ENCODE peak calls at places on chromosomes 7 and 10, in six cellular contexts. X is heart left ventricle, K is tibial nerve, B is Peyer's patch, U is breast epithelium, W is right lobe of liver. J is an unnamed sample. For H3K4me1, the result is how much of the 10 kb centered on the place peaks cover.

GRCh38 chr10:102542800-102543418 is 39.1 kb downstream of the SUFU start:
- DNase-seq in X (no peak), K (no peak), B (no peak), U (no peak), W (no peak), J (no peak)

GRCh38 chr7:86006909-86007308 is 636.8 kb upstream of the GRM3 start:
- DNase-seq in X (no peak), K (no peak), B (no peak), U (no peak), W (no peak), J (no peak)

GRCh38 chr10:77180794-77181193 is 456.8 kb downstream of the KCNMA1 start:
- DNase-seq in X (no peak), K (no peak), B (no peak), U (no peak), W (no peak), J (no peak)

GRCh38 chr7:47441796-47442744 is 139.8 kb downstream of the TNS3 start:
- DNase-seq in X (no peak), K (no peak), B (no peak), U (no peak), W (no peak), J (no peak)

GRCh38 chr10:3570855-3571266 is 214.1 kb downstream of the KLF6 start:
- DNase-seq in X (peak), K (peak), B (no peak), U (peak), W (no peak), J (no peak)

GRCh38 chr7:46459942-46460341 is 538.9 kb upstream of the IGFBP3 start:
- DNase-seq in X (no peak), K (no peak), B (no peak), U (no peak), W (no peak), J (no peak)

GRCh38 chr7:112554591-112554990 is 73.8 kb downstream of the LSMEM1 start:
- DNase-seq in X (no peak), K (no peak), B (no peak), U (no peak), W (no peak), J (no peak)

GRCh38 chr7:73952266-73952665 is 75.7 kb upstream of the ELN start:
- DNase-seq in X (no peak), K (no peak), B (no peak), U (no peak), W (no peak), J (no peak)

GRCh38 chr7:105782391-105783063 is 93.9 kb downstream of the ATXN7L1 start:
- DNase-seq in X (no peak), K (peak), B (no peak), U (no peak), W (peak), J (peak)

GRCh38 chr7:47253650-47254080 is 328.2 kb downstream of the TNS3 start:
- DNase-seq in X (no peak), K (peak), B (peak), U (no peak), W (no peak), J (peak)

GRCh38 chr7:123537026-123537642 is 2.7 kb upstream of the IQUB start:
- DNase-seq in X (no peak), K (no peak), B (no peak), U (no peak), W (no peak), J (no peak)

GRCh38 chr7:32890553-32891045 is 961 bp downstream of the KBTBD2 start:
- DNase-seq in X (no peak), K (peak), B (peak), U (peak), W (no peak), J (no peak)

GRCh38 chr7:157002819-157003421 is 7.5 kb downstream of the MNX1 start:
- DNase-seq in X (no peak), K (no peak), B (no peak), U (no peak), W (no peak), J (no peak)

GRCh38 chr10:102410427-102411073 is 8.0 kb downstream of the PSD start:
- DNase-seq in X (no peak), K (no peak), B (no peak), U (no peak), W (no peak), J (peak)

GRCh38 chr7:101614939-101615302 is 14.2 kb downstream of the MYL10 start:
- DNase-seq in X (no peak), K (no peak), B (no peak), U (no peak), W (no peak), J (no peak)

GRCh38 chr7:39428221-39428620 is 138.0 kb upstream of the YAE1 start:
- DNase-seq in X (no peak), K (no peak), B (no peak), U (no peak), W (no peak), J (no peak)

GRCh38 chr10:60739581-60739980 is 38.7 kb upstream of the CDK1 start:
- DNase-seq in X (no peak), K (no peak), B (no peak), U (no peak), W (no peak), J (no peak)

GRCh38 chr7:104207348-104207730 is 474 bp downstream of the ORC5 start:
- DNase-seq in X (no peak), K (no peak), B (no peak), U (no peak), W (no peak), J (no peak)

GRCh38 chr10:110260746-110261477 is 43.8 kb downstream of the SMNDC1 start:
- DNase-seq in X (no peak), K (no peak), B (no peak), U (no peak), W (no peak), J (no peak)

GRCh38 chr7:151824285-151824950 is 52.5 kb downstream of the PRKAG2 start:
- DNase-seq in X (no peak), K (no peak), B (no peak), U (no peak), W (no peak), J (no peak)

GRCh38 chr7:159141660-159142059 is 3.0 kb downstream of the VIPR2 start:
- DNase-seq in X (peak), K (no peak), B (no peak), U (no peak), W (no peak), J (no peak)

GRCh38 chr7:20330797-20331230 is at the start of gene ITGB8:
- DNase-seq in X (no peak), K (no peak), B (no peak), U (peak), W (no peak), J (peak)

GRCh38 chr7:44709945-44710596 is 38.6 kb upstream of the ZMIZ2 start:
- DNase-seq in X (no peak), K (no peak), B (no peak), U (no peak), W (no peak), J (no peak)

GRCh38 chr7:26182283-26182682 is 18.3 kb downstream of the HNRNPA2B1 start:
- DNase-seq in X (no peak), K (no peak), B (no peak), U (no peak), W (no peak), J (no peak)
- TF ChIP-seq POLR2A in X (no peak), K (no peak), B (no peak), U (no peak), W (peak), J (no peak)

DNA sequence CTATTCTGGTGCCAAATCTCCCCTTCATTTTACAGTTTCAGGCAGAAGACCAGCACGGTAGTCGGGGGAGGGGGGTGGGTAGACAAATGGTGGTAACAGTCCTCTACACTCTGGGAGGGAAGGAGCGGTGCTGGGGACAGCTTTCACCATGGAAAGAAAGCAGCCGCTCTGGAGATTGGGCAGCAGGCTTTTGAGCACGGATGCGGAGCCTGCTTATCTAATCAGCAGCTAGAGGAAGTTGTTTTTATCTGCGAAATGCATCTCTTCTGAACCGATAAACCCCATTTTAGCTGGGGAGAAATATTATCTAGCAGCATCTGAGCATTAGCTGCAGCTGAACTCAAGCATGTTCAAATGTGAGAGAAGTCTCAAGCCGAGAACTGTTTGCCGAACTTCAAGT is 28.8 kb downstream of the IKZF1 start:
- DNase-seq in X (no peak), K (no peak), B (peak), U (no peak), W (no peak), J (no peak)
- H3K4me1 ChIP-seq in X (under half), K (under half), B (under half), U (under half), W (under half), J (under half)

GRCh38 chr7:152859781-152860191 is 100.2 kb downstream of the ACTR3B start:
- DNase-seq in X (no peak), K (no peak), B (no peak), U (no peak), W (no peak), J (no peak)

GRCh38 chr7:152862842-152863241 is 103.3 kb downstream of the ACTR3B start:
- DNase-seq in X (no peak), K (no peak), B (no peak), U (no peak), W (peak), J (no peak)

GRCh38 chr7:152858761-152859160 is 99.2 kb downstream of the ACTR3B start:
- DNase-seq in X (no peak), K (no peak), B (no peak), U (no peak), W (no peak), J (no peak)

GRCh38 chr7:152862033-152862432 is 102.5 kb downstream of the ACTR3B start:
- DNase-seq in X (no peak), K (no peak), B (no peak), U (no peak), W (peak), J (no peak)

GRCh38 chr7:152860302-152860701 is 100.8 kb downstream of the ACTR3B start:
- DNase-seq in X (no peak), K (no peak), B (no peak), U (no peak), W (no peak), J (no peak)
- TF ChIP-seq POLR2A in X (no peak), K (no peak), B (no peak), U (no peak), W (no peak), J (no peak)

DNA sequence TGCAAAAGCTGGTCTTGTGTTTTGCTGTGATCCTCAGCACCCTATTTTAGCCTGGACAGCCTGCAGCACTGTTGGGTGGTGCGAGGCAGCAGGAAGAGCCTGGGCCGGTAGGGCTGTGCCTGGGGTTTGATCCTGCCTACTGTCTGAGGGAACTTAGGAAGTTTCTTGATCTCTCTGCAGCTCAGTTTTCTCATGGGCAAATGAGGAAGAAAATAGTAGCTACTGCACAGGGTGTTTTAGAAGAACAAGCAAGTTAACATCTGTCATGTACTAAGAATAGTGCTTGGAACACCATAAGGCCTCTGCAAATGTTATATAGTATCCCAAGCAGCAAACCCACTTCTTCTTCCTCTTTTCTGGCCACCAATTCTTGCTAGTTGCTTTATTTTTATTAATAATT is 12.0 kb upstream of the AGR2 start:
- DNase-seq in X (no peak), K (no peak), B (no peak), U (no peak), W (no peak), J (no peak)
- H3K4me1 ChIP-seq in X (under half), K (under half), B (under half), U (under half), W (under half), J (under half)

GRCh38 chr7:30913821-30914515 is 2.3 kb downstream of the AQP1 start:
- DNase-seq in X (no peak), K (no peak), B (no peak), U (no peak), W (no peak), J (no peak)

GRCh38 chr7:30912021-30912420 is 368 bp downstream of the AQP1 start:
- DNase-seq in X (no peak), K (no peak), B (no peak), U (no peak), W (no peak), J (no peak)

GRCh38 chr7:30912454-30912985 is 867 bp downstream of the AQP1 start:
- DNase-seq in X (no peak), K (no peak), B (no peak), U (no peak), W (no peak), J (no peak)

GRCh38 chr7:30911561-30911969 is at the start of gene AQP1:
- DNase-seq in X (peak), K (peak), B (no peak), U (peak), W (peak), J (peak)

DNA sequence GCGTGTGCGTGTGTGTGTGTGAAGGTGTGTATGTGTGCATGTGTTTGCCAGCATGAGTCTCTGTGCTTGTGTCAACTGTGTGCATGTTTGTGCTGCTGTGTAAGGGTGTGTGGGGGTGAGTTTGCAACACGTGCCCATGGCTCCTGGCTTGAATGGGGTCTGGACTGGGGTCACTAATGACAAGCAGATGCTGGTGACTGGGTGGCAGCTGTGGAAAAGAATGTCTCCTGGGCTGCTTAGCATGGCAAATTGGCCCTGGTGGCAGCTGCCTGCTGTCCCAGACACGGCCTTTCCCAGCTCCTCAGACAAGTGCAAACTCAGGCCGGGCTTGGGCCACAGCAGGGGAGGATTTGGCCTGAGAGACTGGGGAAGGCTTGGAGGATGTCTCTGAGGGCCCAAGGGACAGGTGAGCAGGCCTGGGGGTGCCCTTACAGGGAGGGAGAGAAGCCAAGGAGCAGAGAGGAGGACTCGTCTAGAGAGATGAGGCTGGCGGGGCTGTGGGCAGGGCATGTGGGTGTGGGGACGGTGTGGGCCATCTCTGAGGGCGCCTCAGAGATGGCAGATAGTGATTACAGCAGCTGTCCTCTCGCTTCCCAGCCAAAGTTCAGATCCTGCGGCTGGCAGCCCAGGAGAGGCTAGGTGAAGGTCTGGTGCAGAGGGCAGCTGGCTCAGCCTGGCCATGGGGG is 1.5 kb downstream of the AQP1 start:
- DNase-seq in X (no peak), K (no peak), B (no peak), U (no peak), W (no peak), J (no peak)
- TF ChIP-seq POLR2A in X (no peak), K (no peak), B (peak), U (no peak), W (no peak), J (no peak)

DNA sequence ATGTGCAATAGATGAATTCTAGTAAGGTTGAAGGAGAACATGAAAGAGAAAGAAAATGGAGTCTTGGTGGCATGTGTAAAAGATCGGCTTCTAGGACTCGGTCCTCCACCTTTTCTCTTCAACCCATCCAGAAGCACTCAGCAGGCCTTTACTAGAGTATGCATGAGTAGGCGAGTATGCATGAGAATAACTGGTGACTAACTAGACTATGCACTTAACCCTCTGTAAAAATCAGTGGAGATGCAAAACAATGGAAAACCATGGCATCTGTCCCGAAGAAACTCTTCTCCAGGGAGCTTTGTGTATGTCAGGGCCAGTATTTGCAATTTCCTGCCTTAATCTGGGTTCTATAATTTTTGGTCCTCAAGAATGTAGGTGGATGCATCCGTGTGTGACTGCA is 40.0 kb upstream of the GRB10 start:
- DNase-seq in X (no peak), K (no peak), B (no peak), U (no peak), W (no peak), J (no peak)
- H3K4me1 ChIP-seq in X (under half), K (under half), B (under half), U (under half), W (under half), J (under half)

GRCh38 chr10:97320480-97321031 is 1.5 kb downstream of the FRAT1 start:
- DNase-seq in X (peak), K (no peak), B (peak), U (no peak), W (peak), J (no peak)

GRCh38 chr10:97318772-97319651 is at the start of gene FRAT1:
- DNase-seq in X (peak), K (peak), B (peak), U (peak), W (peak), J (peak)

GRCh38 chr10:97321032-97321806 is 2.1 kb downstream of the FRAT1 start:
- DNase-seq in X (peak), K (peak), B (peak), U (no peak), W (peak), J (peak)

GRCh38 chr10:97321807-97322195 is 2.7 kb downstream of the FRAT1 start:
- DNase-seq in X (no peak), K (no peak), B (no peak), U (no peak), W (no peak), J (no peak)

DNA sequence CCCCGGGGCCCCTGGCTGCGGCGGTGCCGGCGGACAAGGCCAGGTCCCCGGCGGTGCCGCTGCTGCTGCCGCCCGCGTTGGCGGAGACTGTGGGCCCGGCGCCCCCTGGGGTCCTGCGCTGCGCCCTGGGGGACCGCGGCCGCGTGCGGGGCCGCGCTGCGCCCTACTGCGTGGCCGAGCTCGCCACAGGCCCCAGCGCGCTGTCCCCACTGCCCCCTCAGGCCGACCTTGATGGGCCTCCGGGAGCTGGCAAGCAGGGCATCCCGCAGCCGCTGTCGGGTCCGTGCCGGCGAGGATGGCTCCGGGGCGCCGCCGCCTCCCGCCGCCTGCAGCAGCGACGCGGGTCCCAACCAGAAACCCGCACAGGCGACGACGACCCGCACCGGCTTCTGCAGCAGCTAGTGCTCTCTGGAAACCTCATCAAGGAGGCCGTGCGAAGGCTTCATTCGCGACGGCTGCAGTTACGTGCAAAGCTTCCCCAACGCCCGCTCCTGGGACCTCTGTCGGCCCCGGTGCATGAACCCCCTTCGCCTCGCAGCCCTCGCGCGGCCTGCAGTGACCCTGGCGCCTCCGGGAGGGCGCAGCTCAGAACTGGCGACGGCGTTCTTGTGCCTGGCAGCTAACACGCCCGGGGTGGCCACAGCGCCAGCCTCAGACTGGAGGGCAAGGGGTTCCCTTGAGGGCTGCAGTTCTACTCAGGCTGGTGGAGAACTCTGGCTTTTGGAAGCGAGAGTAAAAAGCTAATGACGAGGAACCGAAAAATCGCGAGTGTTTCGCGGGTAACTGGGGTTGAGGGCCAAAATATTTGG is 804 bp downstream of the FRAT1 start:
- DNase-seq in X (peak), K (peak), B (peak), U (no peak), W (peak), J (peak)
- TF ChIP-seq POLR2A in X (no peak), K (no peak), B (no peak), U (no peak), W (peak), J (no peak)

J was measured in adrenal gland.